ENCODE peak calls at places on chromosome 6, in nine cellular contexts. E is tibial nerve; C is glutamatergic neuron; J is lower leg skin; F is HEK293T; O is stomach; R is stimulated activated CD4-positive, alpha-beta T cell treated with anti-CD3 and anti-CD28 coated beads, Interleukin-2, amount 100 ng/mL, for 48 hours; L is ureter; B is cerebellum. A is an unnamed sample.

GRCh38 chr6:42864602-42865001 is 14.8 kb upstream of the RPL7L1 start:
- DNase-seq in E (no peak), C (no peak), J (no peak), F (no peak), O (no peak), R (no peak), L (no peak), B (no peak), A (no peak)

GRCh38 chr6:131013495-131013894 is 49.5 kb downstream of the EPB41L2 start:
- DNase-seq in E (peak; percentile 47), C (no peak), J (no peak), F (no peak), O (no peak), R (no peak), L (no peak), B (no peak), A (no peak)

GRCh38 chr6:24951831-24952299 is 16.1 kb upstream of the RIPOR2 start:
- DNase-seq in E (peak; percentile 13), C (no peak), J (peak; percentile 21), F (no peak), O (no peak), R (no peak), L (no peak), B (no peak), A (peak; percentile 20)

GRCh38 chr6:29651413-29652197 is 5.3 kb upstream of the MOG start:
- DNase-seq in E (no peak), C (no peak), J (no peak), F (peak; percentile 41), O (no peak), R (no peak), L (no peak), B (peak; percentile 67), A (no peak)

GRCh38 chr6:108029226-108029921 is 45.2 kb downstream of the OSTM1 start:
- DNase-seq in E (no peak), C (no peak), J (no peak), F (no peak), O (no peak), R (no peak), L (no peak), B (peak; percentile 47), A (no peak)

GRCh38 chr6:27518881-27519795 is 46.2 kb upstream of the ZNF184 start:
- DNase-seq in E (peak; percentile 85), C (peak; percentile 57), J (peak; percentile 65), F (peak; percentile 63), O (peak; percentile 46), R (peak; percentile 64), L (peak; percentile 76), B (peak; percentile 78), A (peak; percentile 67)

GRCh38 chr6:33959661-33960344 is 156.0 kb upstream of the MLN start:
- DNase-seq in E (no peak), C (no peak), J (no peak), F (no peak), O (no peak), R (no peak), L (no peak), B (no peak), A (no peak)

GRCh38 chr6:41197234-41197633 is 3.7 kb downstream of the TREML2 start:
- DNase-seq in E (no peak), C (no peak), J (no peak), F (no peak), O (no peak), R (no peak), L (no peak), B (no peak), A (no peak)

GRCh38 chr6:43934183-43934802 is 164.3 kb downstream of the VEGFA start:
- DNase-seq in E (no peak), C (no peak), J (no peak), F (no peak), O (no peak), R (no peak), L (no peak), B (no peak), A (no peak)

A was measured in effector memory CD8-positive, alpha-beta T cell.